ENCODE peak calls at places on chromosome 16, in seven cellular contexts. One of them, this sample, is unnamed.

GRCh38 chr16:58449306-58449705 is 50.6 kb upstream of the NDRG4 start:
- DNase-seq in HCT116: no peak
- DNase-seq in GM12878: no peak
- DNase-seq in K562: no peak
- DNase-seq in H1: no peak
- DNase-seq in HepG2: no peak
- DNase-seq in SK-N-SH: no peak
- DNase-seq in this sample: no peak

GRCh38 chr16:22297871-22298733 is 893 bp downstream of the POLR3E start:
- DNase-seq in HCT116: peak
- DNase-seq in GM12878: peak
- DNase-seq in K562: no peak
- DNase-seq in H1: no peak
- DNase-seq in HepG2: peak
- DNase-seq in SK-N-SH: peak
- DNase-seq in this sample: peak

GRCh38 chr16:57822018-57822553 is 19.8 kb upstream of the KIFC3 start:
- DNase-seq in HCT116: no peak
- DNase-seq in GM12878: no peak
- DNase-seq in K562: no peak
- DNase-seq in H1: no peak
- DNase-seq in HepG2: no peak
- DNase-seq in SK-N-SH: no peak
- DNase-seq in this sample: no peak

GRCh38 chr16:57054771-57055170 is 37.6 kb upstream of the CPNE2 start:
- DNase-seq in HCT116: no peak
- DNase-seq in GM12878: no peak
- DNase-seq in K562: no peak
- DNase-seq in H1: no peak
- DNase-seq in HepG2: no peak
- DNase-seq in SK-N-SH: no peak
- DNase-seq in this sample: no peak

GRCh38 chr16:54821731-54822130 is 108.9 kb upstream of the IRX5 start:
- DNase-seq in HCT116: no peak
- DNase-seq in GM12878: no peak
- DNase-seq in K562: no peak
- DNase-seq in H1: no peak
- DNase-seq in HepG2: no peak
- DNase-seq in SK-N-SH: no peak
- DNase-seq in this sample: no peak

GRCh38 chr16:57736419-57737281 is 1.1 kb downstream of the KATNB1 start:
- DNase-seq in HCT116: no peak
- DNase-seq in GM12878: no peak
- DNase-seq in K562: peak
- DNase-seq in H1: no peak
- DNase-seq in HepG2: peak
- DNase-seq in SK-N-SH: peak
- DNase-seq in this sample: no peak

GRCh38 chr16:30377050-30377811 is 2.6 kb downstream of the MYL11 start:
- DNase-seq in HCT116: no peak
- DNase-seq in GM12878: no peak
- DNase-seq in K562: peak
- DNase-seq in H1: no peak
- DNase-seq in HepG2: no peak
- DNase-seq in SK-N-SH: no peak
- DNase-seq in this sample: no peak

GRCh38 chr16:65783709-65784474 is 582.6 kb upstream of the CDH5 start:
- DNase-seq in HCT116: no peak
- DNase-seq in GM12878: no peak
- DNase-seq in K562: no peak
- DNase-seq in H1: no peak
- DNase-seq in HepG2: no peak
- DNase-seq in SK-N-SH: no peak
- DNase-seq in this sample: no peak

GRCh38 chr16:30076276-30076791 is 540 bp downstream of the PPP4C start:
- DNase-seq in HCT116: no peak
- DNase-seq in GM12878: no peak
- DNase-seq in K562: no peak
- DNase-seq in H1: no peak
- DNase-seq in HepG2: no peak
- DNase-seq in SK-N-SH: no peak
- DNase-seq in this sample: no peak

GRCh38 chr16:63617047-63617989 is 1504.5 kb downstream of the CDH11 start:
- DNase-seq in HCT116: no peak
- DNase-seq in GM12878: no peak
- DNase-seq in K562: no peak
- DNase-seq in H1: no peak
- DNase-seq in HepG2: no peak
- DNase-seq in SK-N-SH: peak
- DNase-seq in this sample: no peak

GRCh38 chr16:4676826-4677225 is 16.5 kb upstream of the NUDT16L1 start:
- DNase-seq in HCT116: no peak
- DNase-seq in GM12878: no peak
- DNase-seq in K562: no peak
- DNase-seq in H1: no peak
- DNase-seq in HepG2: no peak
- DNase-seq in SK-N-SH: no peak
- DNase-seq in this sample: no peak

GRCh38 chr16:87765473-87765775 is 362 bp downstream of the KLHDC4 start:
- DNase-seq in HCT116: no peak
- DNase-seq in GM12878: no peak
- DNase-seq in K562: peak
- DNase-seq in H1: no peak
- DNase-seq in HepG2: no peak
- DNase-seq in SK-N-SH: peak
- DNase-seq in this sample: peak

GRCh38 chr16:51149721-51150158 is 1.3 kb downstream of the SALL1 start:
- DNase-seq in HCT116: no peak
- DNase-seq in GM12878: no peak
- DNase-seq in K562: no peak
- DNase-seq in H1: no peak
- DNase-seq in HepG2: no peak
- DNase-seq in SK-N-SH: peak
- DNase-seq in this sample: no peak

GRCh38 chr16:14196539-14196938 is 125.4 kb downstream of the MRTFB start:
- DNase-seq in HCT116: no peak
- DNase-seq in GM12878: no peak
- DNase-seq in K562: no peak
- DNase-seq in H1: no peak
- DNase-seq in HepG2: no peak
- DNase-seq in SK-N-SH: peak
- DNase-seq in this sample: no peak

GRCh38 chr16:67481561-67482259 is 753 bp upstream of the ATP6V0D1 start:
- DNase-seq in HCT116: no peak
- DNase-seq in GM12878: no peak
- DNase-seq in K562: no peak
- DNase-seq in H1: no peak
- DNase-seq in HepG2: peak
- DNase-seq in SK-N-SH: peak
- DNase-seq in this sample: no peak

GRCh38 chr16:13453325-13453724 is 466.6 kb upstream of the ERCC4 start:
- DNase-seq in HCT116: no peak
- DNase-seq in GM12878: no peak
- DNase-seq in K562: no peak
- DNase-seq in H1: no peak
- DNase-seq in HepG2: no peak
- DNase-seq in SK-N-SH: no peak
- DNase-seq in this sample: no peak

GRCh38 chr16:5903153-5903552 is 805.6 kb upstream of the EEF2KMT start:
- DNase-seq in HCT116: no peak
- DNase-seq in GM12878: no peak
- DNase-seq in K562: no peak
- DNase-seq in H1: no peak
- DNase-seq in HepG2: no peak
- DNase-seq in SK-N-SH: no peak
- DNase-seq in this sample: no peak

GRCh38 chr16:31052131-31052530 is 18.8 kb downstream of the STX4 start:
- DNase-seq in HCT116: peak
- DNase-seq in GM12878: no peak
- DNase-seq in K562: peak
- DNase-seq in H1: no peak
- DNase-seq in HepG2: peak
- DNase-seq in SK-N-SH: no peak
- DNase-seq in this sample: no peak

GRCh38 chr16:56970934-56971767 is 9.4 kb downstream of the CETP start:
- DNase-seq in HCT116: no peak
- DNase-seq in GM12878: peak
- DNase-seq in K562: no peak
- DNase-seq in H1: no peak
- DNase-seq in HepG2: no peak
- DNase-seq in SK-N-SH: no peak
- DNase-seq in this sample: no peak

GRCh38 chr16:74448990-74449389 is 27.7 kb upstream of the CLEC18B start:
- DNase-seq in HCT116: peak
- DNase-seq in GM12878: no peak
- DNase-seq in K562: no peak
- DNase-seq in H1: no peak
- DNase-seq in HepG2: no peak
- DNase-seq in SK-N-SH: no peak
- DNase-seq in this sample: no peak

GRCh38 chr16:84874983-84875382 is 55.2 kb downstream of the CRISPLD2 start:
- DNase-seq in HCT116: no peak
- DNase-seq in GM12878: no peak
- DNase-seq in K562: no peak
- DNase-seq in H1: no peak
- DNase-seq in HepG2: no peak
- DNase-seq in SK-N-SH: no peak
- DNase-seq in this sample: no peak

GRCh38 chr16:22901563-22901962 is 87.6 kb downstream of the HS3ST2 start:
- DNase-seq in HCT116: no peak
- DNase-seq in GM12878: no peak
- DNase-seq in K562: no peak
- DNase-seq in H1: no peak
- DNase-seq in HepG2: no peak
- DNase-seq in SK-N-SH: no peak
- DNase-seq in this sample: no peak

GRCh38 chr16:8905795-8906591 is 23.8 kb downstream of the LITAFD start:
- DNase-seq in HCT116: no peak
- DNase-seq in GM12878: no peak
- DNase-seq in K562: peak
- DNase-seq in H1: no peak
- DNase-seq in HepG2: peak
- DNase-seq in SK-N-SH: no peak
- DNase-seq in this sample: no peak

GRCh38 chr16:88922114-88922825 is 54.7 kb downstream of the CBFA2T3 start:
- DNase-seq in HCT116: no peak
- DNase-seq in GM12878: no peak
- DNase-seq in K562: no peak
- DNase-seq in H1: no peak
- DNase-seq in HepG2: no peak
- DNase-seq in SK-N-SH: no peak
- DNase-seq in this sample: peak
- TF ChIP-seq JUND in HCT116: no peak
- TF ChIP-seq JUND in GM12878: no peak
- TF ChIP-seq JUND in K562: no peak
- TF ChIP-seq JUND in H1: no peak
- TF ChIP-seq JUND in HepG2: no peak
- TF ChIP-seq JUND in SK-N-SH: no peak
- TF ChIP-seq JUND in this sample: no peak

GRCh38 chr16:69057400-69058378 is 47.8 kb upstream of the HAS3 start:
- DNase-seq in HCT116: peak
- DNase-seq in GM12878: peak
- DNase-seq in K562: no peak
- DNase-seq in H1: no peak
- DNase-seq in HepG2: no peak
- DNase-seq in SK-N-SH: peak
- DNase-seq in this sample: peak
- TF ChIP-seq JUND in HCT116: peak
- TF ChIP-seq JUND in GM12878: no peak
- TF ChIP-seq JUND in K562: no peak
- TF ChIP-seq JUND in H1: no peak
- TF ChIP-seq JUND in HepG2: no peak
- TF ChIP-seq JUND in SK-N-SH: peak
- TF ChIP-seq JUND in this sample: no peak

GRCh38 chr16:3071655-3072054 is 6.2 kb downstream of the IL32 start:
- DNase-seq in HCT116: no peak
- DNase-seq in GM12878: no peak
- DNase-seq in K562: no peak
- DNase-seq in H1: no peak
- DNase-seq in HepG2: no peak
- DNase-seq in SK-N-SH: no peak
- DNase-seq in this sample: no peak

GRCh38 chr16:3070608-3071111 is 5.2 kb downstream of the IL32 start:
- DNase-seq in HCT116: no peak
- DNase-seq in GM12878: no peak
- DNase-seq in K562: no peak
- DNase-seq in H1: no peak
- DNase-seq in HepG2: no peak
- DNase-seq in SK-N-SH: no peak
- DNase-seq in this sample: no peak

GRCh38 chr16:3073448-3073847 is 8.0 kb downstream of the IL32 start:
- DNase-seq in HCT116: no peak
- DNase-seq in GM12878: no peak
- DNase-seq in K562: no peak
- DNase-seq in H1: no peak
- DNase-seq in HepG2: no peak
- DNase-seq in SK-N-SH: no peak
- DNase-seq in this sample: no peak

GRCh38 chr16:3076577-3076976 is 11.1 kb downstream of the IL32 start:
- DNase-seq in HCT116: no peak
- DNase-seq in GM12878: no peak
- DNase-seq in K562: no peak
- DNase-seq in H1: no peak
- DNase-seq in HepG2: no peak
- DNase-seq in SK-N-SH: no peak
- DNase-seq in this sample: no peak

DNA sequence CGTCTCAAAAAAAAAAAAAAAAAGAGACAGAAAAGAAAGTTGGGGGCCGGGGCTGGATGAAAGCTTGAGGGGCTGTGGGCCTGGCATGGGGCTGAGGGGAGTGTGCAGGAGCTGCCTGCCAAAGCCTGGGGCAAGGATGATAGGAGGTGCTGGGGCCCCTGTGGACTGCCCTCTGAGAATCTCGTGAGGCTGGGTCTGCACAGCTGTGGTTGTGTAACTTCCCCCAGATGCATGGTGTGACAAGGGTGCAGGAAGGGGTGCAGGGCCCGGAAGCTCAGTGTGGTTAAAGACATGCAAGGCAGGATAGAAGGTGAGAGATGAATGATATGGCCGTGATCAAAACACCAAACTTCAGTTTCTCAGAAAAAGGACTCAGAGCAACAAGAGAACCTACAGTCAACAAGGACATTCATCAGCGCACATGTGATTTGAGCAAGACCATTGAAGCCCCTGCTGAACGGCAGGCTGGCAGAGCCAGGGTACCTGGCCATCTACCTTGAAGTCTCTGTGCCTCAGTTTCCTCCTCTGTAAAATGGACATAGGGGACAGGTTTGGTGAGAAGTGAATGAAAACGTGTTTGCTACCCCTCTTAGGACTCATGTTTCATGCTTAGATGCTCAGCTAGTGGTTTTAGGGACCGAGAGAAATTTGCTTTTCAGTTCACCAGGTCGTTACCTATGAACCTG is 9.6 kb downstream of the IL32 start:
- DNase-seq in HCT116: no peak
- DNase-seq in GM12878: peak
- DNase-seq in K562: no peak
- DNase-seq in H1: no peak
- DNase-seq in HepG2: no peak
- DNase-seq in SK-N-SH: no peak
- DNase-seq in this sample: no peak
- TF ChIP-seq JUND in HCT116: no peak
- TF ChIP-seq JUND in GM12878: no peak
- TF ChIP-seq JUND in K562: no peak
- TF ChIP-seq JUND in H1: no peak
- TF ChIP-seq JUND in HepG2: no peak
- TF ChIP-seq JUND in SK-N-SH: no peak
- TF ChIP-seq JUND in this sample: no peak

GRCh38 chr16:1991135-1991551 is 1.4 kb downstream of the SYNGR3 start:
- DNase-seq in HCT116: no peak
- DNase-seq in GM12878: peak
- DNase-seq in K562: no peak
- DNase-seq in H1: no peak
- DNase-seq in HepG2: no peak
- DNase-seq in SK-N-SH: no peak
- DNase-seq in this sample: no peak
- TF ChIP-seq JUND in HCT116: no peak
- TF ChIP-seq JUND in GM12878: no peak
- TF ChIP-seq JUND in K562: no peak
- TF ChIP-seq JUND in H1: no peak
- TF ChIP-seq JUND in HepG2: no peak
- TF ChIP-seq JUND in SK-N-SH: no peak
- TF ChIP-seq JUND in this sample: no peak